ENCODE peak calls at places on chromosomes 1 and 21, in six cellular contexts. C is left ventricle myocardium inferior, E is SK-N-SH, S is HCT116, Q is neural progenitor cell, G is mesendoderm. B is an unnamed sample.
A peak's percentile ranks its signal among the peaks of the same experiment; 100 is the strongest.

GRCh38 chr21:25350056-25350455 is 257.2 kb downstream of the MRPL39 start:
- DNase-seq in C (no peak), E (peak; percentile 25), S (no peak), Q (peak; percentile 43), G (peak; percentile 50), B (no peak)

GRCh38 chr1:186792870-186793581 is 35.7 kb upstream of the PLA2G4A start:
- DNase-seq in C (no peak), E (no peak), S (no peak), Q (no peak), G (no peak), B (peak; percentile 60)

GRCh38 chr1:164719676-164720075 is 160.7 kb downstream of the PBX1 start:
- DNase-seq in C (no peak), E (no peak), S (no peak), Q (no peak), G (no peak), B (no peak)

GRCh38 chr1:209747580-209748262 is 8.1 kb upstream of the TRAF3IP3 start:
- DNase-seq in C (peak; percentile 87), E (no peak), S (peak; percentile 98), Q (peak; percentile 95), G (peak; percentile 98), B (peak; percentile 87)

GRCh38 chr21:27703806-27704205 is 736.9 kb upstream of the ADAMTS5 start:
- DNase-seq in C (no peak), E (no peak), S (no peak), Q (no peak), G (no peak), B (no peak)

GRCh38 chr1:84936116-84936810 is 43.3 kb upstream of the LPAR3 start:
- DNase-seq in C (no peak), E (peak; percentile 62), S (peak; percentile 39), Q (peak; percentile 80), G (peak; percentile 68), B (peak; percentile 54)

GRCh38 chr1:246267896-246268295 is 239.2 kb downstream of the SMYD3 start:
- DNase-seq in C (no peak), E (no peak), S (no peak), Q (peak; percentile 37), G (peak; percentile 96), B (no peak)

GRCh38 chr1:171645553-171646336 is 6.7 kb downstream of the MYOC start:
- DNase-seq in C (peak; percentile 82), E (peak; percentile 27), S (no peak), Q (no peak), G (no peak), B (no peak)

GRCh38 chr1:222654849-222655248 is 37.0 kb downstream of the MIA3 start:
- DNase-seq in C (no peak), E (no peak), S (no peak), Q (no peak), G (no peak), B (no peak)

GRCh38 chr21:31198575-31198974 is 145.5 kb downstream of the TIAM1 start:
- DNase-seq in C (no peak), E (peak; percentile 55), S (peak; percentile 48), Q (peak; percentile 57), G (peak; percentile 49), B (peak; percentile 33)

GRCh38 chr1:156497743-156498446 is 2.7 kb downstream of the MEF2D start:
- DNase-seq in C (no peak), E (no peak), S (no peak), Q (no peak), G (no peak), B (no peak)

GRCh38 chr1:220045356-220046051 is 801 bp downstream of the EPRS1 start:
- DNase-seq in C (no peak), E (peak; percentile 22), S (no peak), Q (no peak), G (no peak), B (peak; percentile 7)

GRCh38 chr1:41495171-41495948 is 10.9 kb upstream of the EDN2 start:
- DNase-seq in C (peak; percentile 28), E (no peak), S (no peak), Q (peak; percentile 66), G (peak; percentile 86), B (peak; percentile 60)

GRCh38 chr1:107952989-107953388 is 12.0 kb downstream of the VAV3 start:
- DNase-seq in C (no peak), E (no peak), S (no peak), Q (no peak), G (peak; percentile 24), B (no peak)

GRCh38 chr1:201062511-201063189 is 39.1 kb upstream of the KIF21B start:
- DNase-seq in C (no peak), E (no peak), S (no peak), Q (peak; percentile 30), G (peak; percentile 68), B (no peak)

GRCh38 chr21:45923146-45923545 is 58.4 kb upstream of the COL6A1 start:
- DNase-seq in C (peak; percentile 74), E (peak; percentile 56), S (peak; percentile 16), Q (peak; percentile 69), G (peak; percentile 75), B (no peak)

GRCh38 chr1:17475729-17476128 is 36.3 kb upstream of the RCC2 start:
- DNase-seq in C (no peak), E (peak; percentile 42), S (no peak), Q (no peak), G (no peak), B (peak; percentile 81)

GRCh38 chr1:47388548-47389238 is 27.4 kb upstream of the FOXE3 start:
- DNase-seq in C (peak; percentile 33), E (peak; percentile 80), S (peak; percentile 35), Q (peak; percentile 80), G (peak; percentile 73), B (peak; percentile 55)

GRCh38 chr1:23759277-23759676 is 16.0 kb downstream of the ELOA start:
- DNase-seq in C (no peak), E (no peak), S (no peak), Q (no peak), G (no peak), B (no peak)

GRCh38 chr1:119141660-119142059 is 1.2 kb upstream of the WARS2 start:
- DNase-seq in C (no peak), E (no peak), S (no peak), Q (no peak), G (no peak), B (no peak)

GRCh38 chr1:165235777-165236285 is 120.7 kb downstream of the LMX1A start:
- DNase-seq in C (no peak), E (peak; percentile 63), S (no peak), Q (peak; percentile 90), G (peak; percentile 79), B (no peak)

GRCh38 chr1:43968348-43968948 is 1.4 kb upstream of the DPH2 start:
- DNase-seq in C (no peak), E (no peak), S (no peak), Q (peak; percentile 83), G (peak; percentile 62), B (no peak)

GRCh38 chr1:117110774-117111173 is 10.8 kb downstream of the TRIM45 start:
- DNase-seq in C (no peak), E (no peak), S (no peak), Q (no peak), G (no peak), B (peak; percentile 79)

GRCh38 chr21:16070207-16070651 is 340.4 kb downstream of the USP25 start:
- DNase-seq in C (no peak), E (peak; percentile 68), S (no peak), Q (no peak), G (no peak), B (no peak)

GRCh38 chr1:30410153-30410851 is 313.1 kb downstream of the MATN1 start:
- DNase-seq in C (no peak), E (no peak), S (no peak), Q (no peak), G (no peak), B (no peak)

GRCh38 chr1:29162476-29163138 is 19.1 kb downstream of the SRSF4 start:
- DNase-seq in C (peak; percentile 35), E (no peak), S (no peak), Q (no peak), G (no peak), B (no peak)
- H3K27ac ChIP-seq in C (no peak overlapping the region), E (no peak overlapping the region), S (no peak overlapping the region), Q (no peak overlapping the region), G (no peak overlapping the region), B (no peak overlapping the region)

GRCh38 chr1:87880098-87880746 is 551.5 kb downstream of the LMO4 start:
- DNase-seq in C (no peak), E (no peak), S (no peak), Q (no peak), G (no peak), B (no peak)
- H3K27me3 ChIP-seq in C (no peaks in the 10 kb centered on the region), E (no peaks in the 10 kb centered on the region), S (no peaks in the 10 kb centered on the region), Q (no peaks in the 10 kb centered on the region), G (no peaks in the 10 kb centered on the region), B (no peaks in the 10 kb centered on the region)

DNA sequence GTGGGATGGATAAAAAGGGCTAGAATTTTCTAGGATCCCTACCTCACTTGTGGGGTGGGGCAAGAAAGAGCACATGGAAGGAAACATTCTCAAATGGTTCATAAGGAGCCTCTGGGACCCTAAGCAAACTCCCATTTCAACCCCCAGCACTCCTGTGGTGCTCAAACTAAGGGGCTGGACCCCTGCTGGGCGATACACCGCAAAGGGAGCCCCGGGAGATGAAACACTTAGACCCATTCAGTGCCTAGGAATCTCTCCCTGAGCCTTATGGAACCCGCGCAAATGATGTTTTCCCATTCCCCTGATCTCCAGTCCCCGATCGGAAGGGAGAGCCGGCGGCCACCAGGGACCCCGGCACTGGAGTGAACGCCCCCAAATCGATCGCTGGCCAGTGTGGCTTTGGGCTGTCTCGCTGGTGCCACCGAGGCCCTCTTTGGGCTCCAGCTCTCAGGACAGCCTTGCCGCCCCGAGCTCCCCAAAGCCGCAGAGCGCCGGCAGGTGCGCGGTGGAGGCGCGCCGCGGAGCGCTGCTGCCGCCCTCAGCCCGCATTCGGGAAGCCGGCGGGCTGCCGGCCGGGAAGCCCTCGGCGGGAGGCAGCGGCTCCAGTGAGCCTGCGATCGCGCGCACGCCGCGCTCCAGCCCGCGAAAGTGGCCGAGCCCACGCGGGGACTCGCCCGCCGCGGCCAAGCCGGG is 1.2 kb downstream of the PLXNA2 start:
- DNase-seq in C (no peak), E (peak; percentile 75), S (no peak), Q (peak; percentile 78), G (no peak), B (no peak)
- H3K27ac ChIP-seq in C (peak overlapping the region; percentile 95), E (peak overlapping the region; percentile 7), S (no peak overlapping the region), Q (no peak overlapping the region), G (peak overlapping the region; percentile 79), B (peak overlapping the region; percentile 51)

DNA sequence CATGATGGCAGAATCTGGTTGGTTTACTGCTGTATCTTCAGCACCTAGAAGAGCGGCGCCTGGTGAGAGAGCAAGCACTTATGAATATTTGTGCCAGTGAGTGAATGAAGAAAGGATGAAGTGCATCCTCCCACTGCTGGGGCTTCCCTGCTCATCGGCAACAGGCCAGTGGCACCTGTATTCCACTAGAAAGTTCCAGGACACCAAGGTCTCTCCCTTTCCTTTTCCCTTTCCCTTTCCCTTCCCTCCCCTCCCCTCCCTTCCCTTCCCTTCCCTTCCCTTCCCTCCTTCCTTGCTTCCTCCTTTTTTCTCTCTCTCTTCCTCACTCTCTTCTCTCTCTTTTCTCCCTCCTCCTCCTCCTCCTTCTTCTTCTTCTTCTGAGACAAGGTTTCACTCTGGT is 86.2 kb downstream of the DAB1 start:
- DNase-seq in C (no peak), E (no peak), S (no peak), Q (no peak), G (no peak), B (no peak)
- H3K27me3 ChIP-seq in C (no peaks in the 10 kb centered on the region), E (no peaks in the 10 kb centered on the region), S (no peaks in the 10 kb centered on the region), Q (no peaks in the 10 kb centered on the region), G (no peaks in the 10 kb centered on the region), B (no peaks in the 10 kb centered on the region)

DNA sequence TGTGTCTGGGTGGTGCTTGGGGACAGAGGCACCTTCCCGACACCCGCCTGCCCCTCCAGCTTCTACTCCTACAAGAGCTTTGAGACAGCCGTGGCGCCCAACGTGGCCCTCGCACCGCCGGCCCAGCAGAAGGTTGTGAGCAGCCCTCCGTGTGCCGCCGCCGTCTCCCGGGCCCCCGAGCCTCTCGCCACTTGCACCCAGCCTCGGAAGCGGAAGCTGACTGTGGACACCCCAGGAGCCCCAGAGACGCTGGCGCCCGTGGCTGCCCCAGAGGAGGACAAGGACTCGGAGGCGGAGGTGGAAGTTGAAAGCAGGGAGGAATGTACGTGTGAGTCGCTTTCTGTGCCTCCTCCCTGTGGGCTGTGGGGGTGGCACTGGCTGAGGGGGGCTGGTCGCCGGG is 75.7 kb downstream of the SKI start:
- DNase-seq in C (no peak), E (no peak), S (no peak), Q (no peak), G (no peak), B (no peak)
- H3K27ac ChIP-seq in C (no peak overlapping the region), E (no peak overlapping the region), S (no peak overlapping the region), Q (no peak overlapping the region), G (no peak overlapping the region), B (no peak overlapping the region)

B was measured in foreskin keratinocyte.